ENCODE peak calls at places on chromosomes 12 and 14, in nine cellular contexts. One of them, this sample, is unnamed.
A peak's percentile ranks its signal among the peaks of the same experiment; 100 is the strongest.

GRCh38 chr12:120474092-120474960 is 4.8 kb upstream of the SRSF9 start:
- DNase-seq in uterus: peak; percentile 53
- DNase-seq in ascending aorta: no peak
- DNase-seq in WERI-Rb-1: no peak
- DNase-seq in Caco-2: peak; percentile 52
- DNase-seq in thoracic aorta: no peak
- DNase-seq in epithelial cell of esophagus: peak; percentile 98
- DNase-seq in mucosa of descending colon: no peak
- DNase-seq in lower lobe of right lung: no peak
- DNase-seq in this sample: no peak

GRCh38 chr12:24838531-24838950 is 110.4 kb downstream of the BCAT1 start:
- DNase-seq in Caco-2: no peak
- DNase-seq in thoracic aorta: no peak
- DNase-seq in epithelial cell of esophagus: peak; percentile 36
- DNase-seq in ascending aorta: no peak
- DNase-seq in mucosa of descending colon: no peak
- DNase-seq in WERI-Rb-1: no peak
- DNase-seq in uterus: peak; percentile 62
- DNase-seq in lower lobe of right lung: no peak
- DNase-seq in this sample: peak; percentile 76

GRCh38 chr12:109443794-109444193 is 33.3 kb downstream of the KCTD10 start:
- DNase-seq in mucosa of descending colon: no peak
- DNase-seq in uterus: no peak
- DNase-seq in WERI-Rb-1: no peak
- DNase-seq in Caco-2: no peak
- DNase-seq in thoracic aorta: no peak
- DNase-seq in epithelial cell of esophagus: no peak
- DNase-seq in lower lobe of right lung: peak; percentile 61
- DNase-seq in ascending aorta: no peak
- DNase-seq in this sample: no peak

GRCh38 chr12:16008442-16008841 is 97.3 kb downstream of the DERA start:
- DNase-seq in ascending aorta: no peak
- DNase-seq in mucosa of descending colon: no peak
- DNase-seq in WERI-Rb-1: no peak
- DNase-seq in epithelial cell of esophagus: no peak
- DNase-seq in Caco-2: no peak
- DNase-seq in lower lobe of right lung: no peak
- DNase-seq in uterus: no peak
- DNase-seq in thoracic aorta: no peak
- DNase-seq in this sample: no peak

GRCh38 chr12:50088577-50089335 is 3.6 kb downstream of the SMARCD1 start:
- DNase-seq in epithelial cell of esophagus: peak; percentile 83
- DNase-seq in WERI-Rb-1: peak; percentile 71
- DNase-seq in Caco-2: peak; percentile 82
- DNase-seq in mucosa of descending colon: no peak
- DNase-seq in lower lobe of right lung: no peak
- DNase-seq in thoracic aorta: no peak
- DNase-seq in ascending aorta: no peak
- DNase-seq in uterus: peak; percentile 52
- DNase-seq in this sample: no peak

GRCh38 chr12:57765003-57765697 is 1.7 kb downstream of the CYP27B1 start:
- DNase-seq in WERI-Rb-1: no peak
- DNase-seq in thoracic aorta: no peak
- DNase-seq in mucosa of descending colon: peak; percentile 73
- DNase-seq in epithelial cell of esophagus: peak; percentile 86
- DNase-seq in ascending aorta: no peak
- DNase-seq in lower lobe of right lung: peak; percentile 63
- DNase-seq in Caco-2: peak; percentile 63
- DNase-seq in uterus: no peak
- DNase-seq in this sample: no peak

GRCh38 chr14:91144425-91145145 is 30.7 kb downstream of the DGLUCY start:
- DNase-seq in ascending aorta: no peak
- DNase-seq in epithelial cell of esophagus: peak; percentile 48
- DNase-seq in uterus: no peak
- DNase-seq in WERI-Rb-1: no peak
- DNase-seq in mucosa of descending colon: no peak
- DNase-seq in thoracic aorta: no peak
- DNase-seq in lower lobe of right lung: no peak
- DNase-seq in Caco-2: no peak
- DNase-seq in this sample: no peak

GRCh38 chr14:61710853-61711817 is 15.8 kb downstream of the HIF1A start:
- DNase-seq in thoracic aorta: no peak
- DNase-seq in epithelial cell of esophagus: no peak
- DNase-seq in Caco-2: no peak
- DNase-seq in lower lobe of right lung: no peak
- DNase-seq in ascending aorta: no peak
- DNase-seq in WERI-Rb-1: no peak
- DNase-seq in uterus: no peak
- DNase-seq in mucosa of descending colon: no peak
- DNase-seq in this sample: no peak

GRCh38 chr12:103884316-103884715 is 43.3 kb upstream of the NT5DC3 start:
- DNase-seq in uterus: no peak
- DNase-seq in mucosa of descending colon: no peak
- DNase-seq in thoracic aorta: no peak
- DNase-seq in Caco-2: no peak
- DNase-seq in WERI-Rb-1: peak; percentile 24
- DNase-seq in ascending aorta: no peak
- DNase-seq in epithelial cell of esophagus: peak; percentile 71
- DNase-seq in lower lobe of right lung: no peak
- DNase-seq in this sample: no peak

GRCh38 chr14:42884100-42884499 is 1277.4 kb downstream of the LRFN5 start:
- DNase-seq in uterus: no peak
- DNase-seq in thoracic aorta: no peak
- DNase-seq in ascending aorta: no peak
- DNase-seq in epithelial cell of esophagus: peak; percentile 83
- DNase-seq in Caco-2: no peak
- DNase-seq in lower lobe of right lung: no peak
- DNase-seq in WERI-Rb-1: no peak
- DNase-seq in mucosa of descending colon: no peak
- DNase-seq in this sample: no peak

GRCh38 chr12:124703852-124704251 is 136.4 kb upstream of the NCOR2 start:
- DNase-seq in Caco-2: no peak
- DNase-seq in ascending aorta: no peak
- DNase-seq in WERI-Rb-1: no peak
- DNase-seq in lower lobe of right lung: peak; percentile 81
- DNase-seq in thoracic aorta: no peak
- DNase-seq in mucosa of descending colon: no peak
- DNase-seq in epithelial cell of esophagus: no peak
- DNase-seq in uterus: no peak
- DNase-seq in this sample: no peak

GRCh38 chr14:71626281-71626835 is 305.9 kb upstream of the RGS6 start:
- DNase-seq in thoracic aorta: no peak
- DNase-seq in mucosa of descending colon: no peak
- DNase-seq in epithelial cell of esophagus: no peak
- DNase-seq in uterus: no peak
- DNase-seq in ascending aorta: no peak
- DNase-seq in Caco-2: no peak
- DNase-seq in lower lobe of right lung: no peak
- DNase-seq in WERI-Rb-1: no peak
- DNase-seq in this sample: no peak

GRCh38 chr14:52042371-52043037 is 26.4 kb downstream of the NID2 start:
- DNase-seq in uterus: no peak
- DNase-seq in WERI-Rb-1: no peak
- DNase-seq in ascending aorta: no peak
- DNase-seq in mucosa of descending colon: no peak
- DNase-seq in lower lobe of right lung: no peak
- DNase-seq in Caco-2: no peak
- DNase-seq in epithelial cell of esophagus: no peak
- DNase-seq in thoracic aorta: no peak
- DNase-seq in this sample: no peak

GRCh38 chr14:104232070-104232484 is 93.7 kb downstream of the KIF26A start:
- DNase-seq in ascending aorta: no peak
- DNase-seq in WERI-Rb-1: no peak
- DNase-seq in uterus: no peak
- DNase-seq in epithelial cell of esophagus: no peak
- DNase-seq in lower lobe of right lung: no peak
- DNase-seq in mucosa of descending colon: no peak
- DNase-seq in Caco-2: no peak
- DNase-seq in thoracic aorta: no peak
- DNase-seq in this sample: no peak

GRCh38 chr14:104229621-104230041 is 91.2 kb downstream of the KIF26A start:
- DNase-seq in thoracic aorta: no peak
- DNase-seq in lower lobe of right lung: peak; percentile 35
- DNase-seq in ascending aorta: no peak
- DNase-seq in uterus: no peak
- DNase-seq in epithelial cell of esophagus: no peak
- DNase-seq in Caco-2: no peak
- DNase-seq in WERI-Rb-1: no peak
- DNase-seq in mucosa of descending colon: peak; percentile 74
- DNase-seq in this sample: no peak

GRCh38 chr14:104228716-104229620 is 90.6 kb downstream of the KIF26A start:
- DNase-seq in WERI-Rb-1: peak; percentile 4
- DNase-seq in mucosa of descending colon: peak; percentile 44
- DNase-seq in uterus: no peak
- DNase-seq in ascending aorta: no peak
- DNase-seq in Caco-2: no peak
- DNase-seq in lower lobe of right lung: peak; percentile 34
- DNase-seq in epithelial cell of esophagus: no peak
- DNase-seq in thoracic aorta: no peak
- DNase-seq in this sample: no peak

GRCh38 chr14:104230119-104230885 is 91.9 kb downstream of the KIF26A start:
- DNase-seq in thoracic aorta: no peak
- DNase-seq in epithelial cell of esophagus: no peak
- DNase-seq in WERI-Rb-1: no peak
- DNase-seq in Caco-2: no peak
- DNase-seq in ascending aorta: no peak
- DNase-seq in uterus: no peak
- DNase-seq in lower lobe of right lung: no peak
- DNase-seq in mucosa of descending colon: peak; percentile 30
- DNase-seq in this sample: no peak

DNA sequence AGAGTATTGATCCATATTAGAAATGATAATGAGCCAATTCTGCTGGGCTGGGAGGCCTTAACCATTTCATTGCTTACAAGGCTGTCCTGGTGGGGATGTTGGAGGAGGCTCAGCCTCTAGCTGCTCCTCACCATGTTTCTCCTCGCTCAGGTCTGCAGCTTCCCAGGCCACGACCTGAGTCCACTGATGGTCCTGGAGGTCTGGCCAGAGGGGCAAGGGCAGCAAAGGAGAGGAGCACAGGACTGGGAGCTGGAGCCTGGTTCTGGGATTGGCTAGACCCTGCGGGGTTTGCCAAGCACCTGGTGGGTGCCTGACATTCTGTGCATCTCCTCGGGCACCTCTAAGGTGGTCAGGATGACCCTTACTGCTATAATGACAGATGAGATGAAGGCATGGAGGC is 92.6 kb downstream of the KIF26A start:
- DNase-seq in lower lobe of right lung: no peak
- DNase-seq in thoracic aorta: no peak
- DNase-seq in uterus: no peak
- DNase-seq in ascending aorta: no peak
- DNase-seq in mucosa of descending colon: peak; percentile 14
- DNase-seq in epithelial cell of esophagus: no peak
- DNase-seq in Caco-2: no peak
- DNase-seq in WERI-Rb-1: peak; percentile 2
- DNase-seq in this sample: no peak
- H3K4me3 ChIP-seq in lower lobe of right lung: no peak overlapping the region
- H3K4me3 ChIP-seq in thoracic aorta: no peak overlapping the region
- H3K4me3 ChIP-seq in uterus: no peak overlapping the region
- H3K4me3 ChIP-seq in ascending aorta: no peak overlapping the region
- H3K4me3 ChIP-seq in mucosa of descending colon: no peak overlapping the region
- H3K4me3 ChIP-seq in epithelial cell of esophagus: no peak overlapping the region
- H3K4me3 ChIP-seq in Caco-2: no peak overlapping the region
- H3K4me3 ChIP-seq in WERI-Rb-1: no peak overlapping the region
- H3K4me3 ChIP-seq in this sample: no peak overlapping the region

DNA sequence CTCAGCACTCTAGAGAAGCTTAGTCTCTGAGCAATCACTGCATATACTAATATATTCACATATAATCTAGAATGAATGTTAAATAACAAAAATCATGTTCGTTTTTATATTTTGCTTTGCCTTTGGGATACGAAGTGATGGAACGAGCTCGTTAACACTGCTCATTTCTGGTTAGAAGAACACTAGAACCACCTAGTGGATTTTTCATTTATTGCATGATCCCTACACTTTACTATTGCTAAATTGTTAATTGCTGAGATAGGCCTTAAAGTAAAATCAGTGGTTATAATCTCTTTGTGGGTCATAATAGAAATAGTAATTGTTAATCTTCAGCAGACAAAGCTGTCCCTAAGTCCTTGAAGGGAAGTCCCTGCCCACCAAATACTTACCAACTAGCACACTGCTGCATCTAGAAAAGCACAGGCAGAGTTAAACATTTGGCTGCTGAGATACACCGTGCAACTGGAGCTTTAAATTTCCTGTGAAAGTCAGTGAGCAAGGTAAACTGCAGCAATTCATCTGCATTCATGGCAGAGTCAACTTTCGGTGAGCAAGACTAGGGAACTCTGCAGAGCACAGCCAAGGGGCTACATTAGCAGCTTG is 353.7 kb downstream of the APAF1 start:
- DNase-seq in Caco-2: no peak
- DNase-seq in ascending aorta: no peak
- DNase-seq in uterus: no peak
- DNase-seq in thoracic aorta: no peak
- DNase-seq in WERI-Rb-1: no peak
- DNase-seq in lower lobe of right lung: no peak
- DNase-seq in epithelial cell of esophagus: peak; percentile 55
- DNase-seq in mucosa of descending colon: no peak
- DNase-seq in this sample: no peak
- TF ChIP-seq CTCF in Caco-2: peak; percentile 51
- TF ChIP-seq CTCF in ascending aorta: peak; percentile 64
- TF ChIP-seq CTCF in uterus: peak; percentile 54
- TF ChIP-seq CTCF in thoracic aorta: peak; percentile 70
- TF ChIP-seq CTCF in WERI-Rb-1: peak; percentile 50
- TF ChIP-seq CTCF in lower lobe of right lung: peak; percentile 47
- TF ChIP-seq CTCF in epithelial cell of esophagus: peak; percentile 67
- TF ChIP-seq CTCF in mucosa of descending colon: no peak
- TF ChIP-seq CTCF in this sample: peak; percentile 69

GRCh38 chr12:100687686-100688085 is 106.9 kb upstream of the ANO4 start:
- DNase-seq in lower lobe of right lung: no peak
- DNase-seq in Caco-2: no peak
- DNase-seq in WERI-Rb-1: no peak
- DNase-seq in epithelial cell of esophagus: no peak
- DNase-seq in mucosa of descending colon: no peak
- DNase-seq in ascending aorta: no peak
- DNase-seq in thoracic aorta: no peak
- DNase-seq in uterus: no peak
- DNase-seq in this sample: no peak

GRCh38 chr12:100688451-100688864 is 106.1 kb upstream of the ANO4 start:
- DNase-seq in lower lobe of right lung: no peak
- DNase-seq in Caco-2: no peak
- DNase-seq in mucosa of descending colon: no peak
- DNase-seq in thoracic aorta: no peak
- DNase-seq in ascending aorta: no peak
- DNase-seq in WERI-Rb-1: no peak
- DNase-seq in uterus: no peak
- DNase-seq in epithelial cell of esophagus: peak; percentile 57
- DNase-seq in this sample: no peak

GRCh38 chr12:100692502-100692901 is 102.1 kb upstream of the ANO4 start:
- DNase-seq in Caco-2: no peak
- DNase-seq in thoracic aorta: no peak
- DNase-seq in WERI-Rb-1: no peak
- DNase-seq in ascending aorta: no peak
- DNase-seq in uterus: no peak
- DNase-seq in epithelial cell of esophagus: no peak
- DNase-seq in lower lobe of right lung: no peak
- DNase-seq in mucosa of descending colon: no peak
- DNase-seq in this sample: no peak
- H3K4me3 ChIP-seq in Caco-2: no peak overlapping the region
- H3K4me3 ChIP-seq in thoracic aorta: no peak overlapping the region
- H3K4me3 ChIP-seq in WERI-Rb-1: no peak overlapping the region
- H3K4me3 ChIP-seq in ascending aorta: no peak overlapping the region
- H3K4me3 ChIP-seq in uterus: no peak overlapping the region
- H3K4me3 ChIP-seq in epithelial cell of esophagus: no peak overlapping the region
- H3K4me3 ChIP-seq in lower lobe of right lung: no peak overlapping the region
- H3K4me3 ChIP-seq in mucosa of descending colon: no peak overlapping the region
- H3K4me3 ChIP-seq in this sample: no peak overlapping the region

GRCh38 chr12:29591140-29592020 is 93.9 kb upstream of the OVCH1 start:
- DNase-seq in mucosa of descending colon: no peak
- DNase-seq in lower lobe of right lung: no peak
- DNase-seq in epithelial cell of esophagus: peak; percentile 4
- DNase-seq in WERI-Rb-1: no peak
- DNase-seq in uterus: no peak
- DNase-seq in Caco-2: no peak
- DNase-seq in thoracic aorta: no peak
- DNase-seq in ascending aorta: no peak
- DNase-seq in this sample: no peak
- TF ChIP-seq CTCF in mucosa of descending colon: no peak
- TF ChIP-seq CTCF in lower lobe of right lung: no peak
- TF ChIP-seq CTCF in epithelial cell of esophagus: peak; percentile 46
- TF ChIP-seq CTCF in WERI-Rb-1: no peak
- TF ChIP-seq CTCF in uterus: no peak
- TF ChIP-seq CTCF in Caco-2: peak; percentile 24
- TF ChIP-seq CTCF in thoracic aorta: peak; percentile 29
- TF ChIP-seq CTCF in ascending aorta: peak; percentile 31
- TF ChIP-seq CTCF in this sample: no peak

This sample was measured in sigmoid colon.